ENCODE peak calls at places on chromosome 4, in ten cellular contexts. T is IMR-90, J is H9, P is body of pancreas, G is mucosa of descending colon, K is uterus, A is thoracic aorta, D is transverse colon, C is A549, R is lower lobe of right lung. B is an unnamed sample. For H3K9me3, the result is how much of the 10 kb centered on the place peaks cover.

GRCh38 chr4:80014531-80014930 is 58.5 kb downstream of the ANTXR2 start:
- DNase-seq in P (no peak), T (peak), A (no peak), J (no peak), K (no peak), R (no peak), C (no peak), D (no peak), G (no peak), B (no peak)

GRCh38 chr4:183424109-183424751 is 20.2 kb upstream of the CDKN2AIP start:
- DNase-seq in J (peak), T (no peak), R (no peak), A (no peak), D (peak), P (no peak), G (peak), C (no peak), K (no peak), B (no peak)

GRCh38 chr4:41994461-41994860 is 4.1 kb downstream of the SLC30A9 start:
- DNase-seq in R (no peak), D (no peak), T (no peak), A (no peak), G (no peak), J (no peak), K (no peak), C (no peak), P (no peak), B (no peak)

GRCh38 chr4:72666910-72667309 is 97.9 kb upstream of the ADAMTS3 start:
- DNase-seq in R (no peak), C (no peak), J (peak), D (no peak), G (no peak), T (no peak), P (no peak), K (no peak), A (no peak), B (no peak)

GRCh38 chr4:85909851-85910250 is 434.9 kb downstream of the ARHGAP24 start:
- DNase-seq in G (peak), J (no peak), R (peak), A (no peak), K (no peak), T (no peak), P (peak), C (no peak), D (no peak), B (peak)

GRCh38 chr4:162061214-162061613 is 102.6 kb downstream of the FSTL5 start:
- DNase-seq in P (no peak), K (no peak), J (peak), R (no peak), D (no peak), T (no peak), C (peak), G (no peak), A (no peak), B (no peak)

GRCh38 chr4:5165419-5166369 is 114.4 kb downstream of the STK32B start:
- DNase-seq in C (no peak), J (peak), G (no peak), R (no peak), K (no peak), T (peak), P (no peak), A (no peak), D (no peak), B (no peak)

GRCh38 chr4:99052902-99053301 is 35.7 kb downstream of the ADH5 start:
- DNase-seq in K (no peak), T (peak), R (no peak), A (no peak), D (no peak), G (no peak), C (no peak), J (no peak), P (no peak), B (no peak)

GRCh38 chr4:133537882-133538281 is 388.8 kb downstream of the PCDH10 start:
- DNase-seq in A (no peak), P (no peak), G (no peak), K (no peak), C (no peak), R (no peak), J (no peak), D (no peak), T (no peak), B (no peak)

GRCh38 chr4:158850371-158850770 is 81.5 kb downstream of the FNIP2 start:
- DNase-seq in T (no peak), P (no peak), R (no peak), K (no peak), D (no peak), G (no peak), J (no peak), C (no peak), A (no peak), B (no peak)

GRCh38 chr4:120317713-120318112 is 251.1 kb upstream of the MAD2L1 start:
- DNase-seq in T (no peak), R (no peak), K (no peak), J (no peak), D (no peak), G (no peak), A (no peak), C (no peak), P (no peak), B (no peak)

GRCh38 chr4:76687730-76688441 is 210.1 kb downstream of the SOWAHB start:
- DNase-seq in A (no peak), R (no peak), J (no peak), D (no peak), C (no peak), K (no peak), T (no peak), P (no peak), G (no peak), B (no peak)

GRCh38 chr4:6227412-6228157 is 27.2 kb upstream of the JAKMIP1 start:
- DNase-seq in T (no peak), R (no peak), C (no peak), K (no peak), G (no peak), P (no peak), A (no peak), D (no peak), J (peak), B (no peak)

GRCh38 chr4:139242511-139243051 is 37.4 kb downstream of the MGARP start:
- DNase-seq in R (no peak), G (no peak), J (no peak), A (no peak), T (peak), D (no peak), C (no peak), K (no peak), P (no peak), B (no peak)

GRCh38 chr4:105551968-105552746 is at the start of gene ARHGEF38:
- DNase-seq in K (no peak), C (peak), T (peak), P (peak), D (peak), A (no peak), J (peak), G (peak), R (peak), B (peak)

GRCh38 chr4:26334366-26334765 is 13.6 kb downstream of the RBPJ start:
- DNase-seq in D (no peak), T (no peak), A (no peak), P (no peak), C (no peak), G (no peak), J (no peak), K (no peak), R (no peak), B (no peak)

GRCh38 chr4:88681209-88681608 is 16.4 kb downstream of the NAP1L5 start:
- DNase-seq in J (no peak), C (no peak), K (no peak), T (no peak), P (no peak), A (no peak), G (no peak), R (no peak), D (no peak), B (no peak)

GRCh38 chr4:41256131-41256739 is 493 bp upstream of the UCHL1 start:
- DNase-seq in G (no peak), D (no peak), J (no peak), C (peak), P (no peak), A (no peak), R (no peak), K (no peak), T (peak), B (no peak)

GRCh38 chr4:114811564-114812360 is 213.2 kb downstream of the UGT8 start:
- DNase-seq in K (no peak), R (no peak), J (no peak), T (no peak), P (no peak), G (no peak), A (no peak), C (no peak), D (no peak), B (no peak)

GRCh38 chr4:55237839-55238238 is 108.2 kb upstream of the SRD5A3 start:
- DNase-seq in T (no peak), P (no peak), A (no peak), C (no peak), R (no peak), K (no peak), D (no peak), J (no peak), G (no peak), B (no peak)

GRCh38 chr4:18039113-18039512 is 17.6 kb upstream of the LCORL start:
- DNase-seq in D (no peak), T (peak), G (no peak), A (no peak), J (no peak), K (no peak), C (no peak), P (no peak), R (no peak), B (no peak)

GRCh38 chr4:147761218-147761883 is 29.5 kb downstream of the ARHGAP10 start:
- DNase-seq in A (no peak), G (no peak), T (no peak), J (no peak), P (no peak), C (no peak), D (no peak), K (no peak), R (no peak), B (no peak)

GRCh38 chr4:73501664-73502265 is 20.2 kb downstream of the AFM start:
- DNase-seq in A (no peak), C (no peak), T (no peak), G (no peak), D (no peak), R (no peak), P (no peak), K (no peak), J (no peak), B (no peak)

GRCh38 chr4:78610546-78611214 is 59.1 kb downstream of the ANXA3 start:
- DNase-seq in A (no peak), C (no peak), K (no peak), R (no peak), J (no peak), P (no peak), D (no peak), T (peak), G (no peak), B (no peak)

GRCh38 chr4:153223935-153224334 is 19.7 kb downstream of the TRIM2 start:
- DNase-seq in K (no peak), J (no peak), G (no peak), D (no peak), C (no peak), T (peak), P (no peak), A (no peak), R (no peak), B (no peak)

GRCh38 chr4:170214101-170214500 is 124.3 kb upstream of the AADAT start:
- DNase-seq in T (no peak), A (no peak), R (no peak), K (no peak), J (no peak), P (no peak), G (no peak), D (no peak), C (no peak), B (no peak)
- H3K9me3 ChIP-seq in T (under half), A (under half), R (under half), K (under half), J (under half), P (under half), G (under half), D (under half), C (under half), B (under half)

DNA sequence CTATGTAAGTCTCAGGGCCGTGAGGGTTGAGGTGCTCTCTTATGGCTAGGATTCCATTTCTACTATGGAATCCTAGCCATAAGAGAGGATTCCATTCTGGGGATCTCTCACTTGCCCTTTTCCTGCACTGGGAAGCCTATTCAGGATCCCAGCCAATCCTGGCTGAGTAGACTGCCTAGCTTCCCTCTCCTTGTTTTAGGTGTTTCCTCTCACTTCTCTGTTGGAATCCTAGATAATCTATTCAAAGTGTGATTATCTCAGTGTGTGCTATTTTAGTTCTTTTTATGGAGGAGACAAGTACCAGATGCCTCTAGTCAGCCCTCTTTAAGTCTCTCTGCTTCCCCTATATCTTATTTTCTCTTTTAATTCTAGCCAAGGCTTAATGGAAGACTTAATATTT is 34.4 kb upstream of the DDIT4L start:
- DNase-seq in C (no peak), G (no peak), R (no peak), T (no peak), J (no peak), K (no peak), A (no peak), P (no peak), D (no peak), B (no peak)
- H3K9me3 ChIP-seq in C (under half), G (under half), R (under half), T (under half), J (under half), K (under half), A (under half), P (under half), D (under half), B (under half)

GRCh38 chr4:149521611-149522010 is 294.0 kb downstream of the IQCM start:
- DNase-seq in R (no peak), P (no peak), C (no peak), J (no peak), K (no peak), T (no peak), G (no peak), D (peak), A (no peak), B (no peak)

GRCh38 chr4:149512489-149512888 is 303.2 kb downstream of the IQCM start:
- DNase-seq in A (no peak), J (no peak), T (no peak), D (no peak), R (no peak), C (no peak), P (no peak), G (no peak), K (no peak), B (no peak)

GRCh38 chr4:149523039-149523438 is 292.6 kb downstream of the IQCM start:
- DNase-seq in R (no peak), T (no peak), D (no peak), K (no peak), A (no peak), G (no peak), P (no peak), J (no peak), C (no peak), B (no peak)

GRCh38 chr4:149522031-149522430 is 293.6 kb downstream of the IQCM start:
- DNase-seq in D (no peak), T (no peak), J (no peak), R (no peak), G (no peak), P (no peak), C (no peak), A (no peak), K (no peak), B (no peak)

GRCh38 chr4:149518471-149518870 is 297.2 kb downstream of the IQCM start:
- DNase-seq in C (no peak), A (no peak), R (no peak), D (no peak), K (no peak), T (no peak), G (no peak), J (no peak), P (no peak), B (no peak)
- H3K9me3 ChIP-seq in C (under half), A (under half), R (under half), D (under half), K (under half), T (under half), G (under half), J (under half), P (under half), B (under half)

DNA sequence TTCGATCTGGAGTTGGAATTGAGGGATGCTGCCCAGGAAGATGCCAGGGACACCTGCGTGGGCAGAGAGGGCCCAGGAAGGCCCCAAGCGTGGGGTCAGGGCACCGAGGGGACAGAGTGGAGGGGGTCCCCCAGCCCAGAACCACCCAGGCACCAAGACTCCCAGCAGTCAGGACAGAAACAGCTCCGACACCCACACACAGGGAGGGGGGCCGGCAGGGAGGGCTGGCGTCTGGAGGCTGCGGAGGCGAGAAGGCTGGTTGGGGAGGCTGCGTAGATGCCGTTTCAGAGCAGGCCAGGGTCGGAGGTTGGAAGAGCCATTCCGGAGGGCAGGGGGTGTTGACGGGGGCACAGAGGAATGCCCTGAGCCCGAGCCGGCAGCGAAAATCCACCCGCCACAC is 23.6 kb downstream of the ATP5ME start:
- DNase-seq in D (no peak), A (no peak), K (no peak), G (peak), T (no peak), P (no peak), R (peak), J (no peak), C (no peak), B (peak)
- H3K9me3 ChIP-seq in D (under half), A (under half), K (under half), G (under half), T (under half), P (under half), R (under half), J (under half), C (under half), B (under half)

GRCh38 chr4:16883816-16884215 is 14.6 kb downstream of the LDB2 start:
- DNase-seq in R (no peak), J (no peak), D (no peak), C (no peak), T (no peak), K (no peak), P (no peak), A (no peak), G (no peak), B (no peak)

GRCh38 chr4:16884673-16885460 is 13.6 kb downstream of the LDB2 start:
- DNase-seq in J (no peak), D (no peak), G (no peak), T (no peak), A (no peak), R (no peak), P (no peak), C (no peak), K (no peak), B (no peak)

GRCh38 chr4:16875487-16875886 is 23.0 kb downstream of the LDB2 start:
- DNase-seq in K (no peak), D (no peak), R (no peak), T (peak), C (no peak), A (no peak), G (no peak), J (no peak), P (no peak), B (no peak)

GRCh38 chr4:16881151-16881884 is 17.1 kb downstream of the LDB2 start:
- DNase-seq in J (no peak), C (no peak), P (no peak), T (no peak), K (no peak), D (no peak), G (no peak), A (no peak), R (no peak), B (no peak)
- H3K9me3 ChIP-seq in J (under half), C (under half), P (under half), T (under half), K (under half), D (under half), G (under half), A (under half), R (under half), B (under half)

GRCh38 chr4:189404271-189404670 is 536.4 kb upstream of the FRG1 start:
- DNase-seq in J (no peak), D (no peak), K (no peak), G (no peak), T (no peak), C (no peak), A (no peak), P (no peak), R (no peak), B (no peak)
- H3K9me3 ChIP-seq in J (under half), D (under half), K (under half), G (under half), T (under half), C (under half), A (under half), P (under half), R (under half), B (under half)

DNA sequence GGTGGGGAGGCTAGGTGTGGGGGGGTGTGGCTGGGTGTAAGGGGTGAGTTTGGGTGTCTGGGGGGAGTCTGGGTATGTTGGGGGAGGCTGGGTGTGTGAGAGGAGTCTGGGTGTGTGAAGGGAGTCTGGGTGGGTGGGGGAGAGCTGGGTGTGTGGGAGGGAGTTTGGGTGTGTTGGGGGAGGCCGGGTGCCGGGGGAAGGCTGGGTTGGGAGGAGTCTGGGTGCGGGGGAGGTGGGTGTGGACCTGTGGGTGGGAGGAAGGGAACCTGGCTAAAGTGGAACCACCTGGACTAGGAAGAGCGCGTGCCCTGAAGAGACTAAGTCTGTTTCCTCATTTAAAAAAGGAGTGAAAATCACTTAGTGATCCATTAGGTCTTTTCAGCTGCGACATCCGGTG is 18.3 kb downstream of the SPON2 start:
- DNase-seq in K (no peak), P (peak), T (no peak), J (no peak), D (no peak), R (no peak), C (no peak), G (no peak), A (no peak), B (no peak)
- H3K9me3 ChIP-seq in K (under half), P (under half), T (under half), J (under half), D (under half), R (under half), C (under half), G (under half), A (under half), B (under half)

B was measured in kidney.